ENCODE peak calls at places on chromosome 6, in seven cellular contexts. W is BJ, A is mucosa of descending colon, Q is ascending aorta, M is suprapubic skin, G is OCI-LY7, C is neural progenitor cell. L is an unnamed sample.

GRCh38 chr6:118905851-118906250 is 11.9 kb downstream of the ASF1A start:
- DNase-seq in W (no peak), A (no peak), Q (no peak), M (no peak), G (no peak), C (no peak), L (no peak)

GRCh38 chr6:170173416-170173990 is 117.4 kb downstream of the DLL1 start:
- DNase-seq in W (no peak), A (no peak), Q (peak), M (no peak), G (no peak), C (no peak), L (no peak)

GRCh38 chr6:158644227-158645063 is at the start of gene DYNLT1:
- DNase-seq in W (peak), A (peak), Q (peak), M (peak), G (peak), C (peak), L (peak)

GRCh38 chr6:14224359-14225103 is 107.0 kb downstream of the CD83 start:
- DNase-seq in W (no peak), A (no peak), Q (no peak), M (no peak), G (peak), C (no peak), L (no peak)

GRCh38 chr6:170160031-170160627 is 130.7 kb downstream of the DLL1 start:
- DNase-seq in W (no peak), A (no peak), Q (no peak), M (peak), G (peak), C (no peak), L (no peak)

GRCh38 chr6:131894735-131895424 is 56.3 kb downstream of the CCN2 start:
- DNase-seq in W (no peak), A (peak), Q (no peak), M (no peak), G (no peak), C (no peak), L (no peak)

GRCh38 chr6:129575378-129576118 is 134.4 kb downstream of the ARHGAP18 start:
- DNase-seq in W (peak), A (peak), Q (no peak), M (no peak), G (peak), C (peak), L (peak)

GRCh38 chr6:108105584-108105983 is 31.0 kb upstream of the OSTM1 start:
- DNase-seq in W (no peak), A (no peak), Q (no peak), M (no peak), G (no peak), C (no peak), L (no peak)

GRCh38 chr6:34073504-34073903 is 72.4 kb downstream of the GRM4 start:
- DNase-seq in W (no peak), A (no peak), Q (no peak), M (no peak), G (no peak), C (peak), L (no peak)

GRCh38 chr6:35457907-35458306 is 5.8 kb downstream of the FANCE start:
- DNase-seq in W (no peak), A (no peak), Q (no peak), M (no peak), G (no peak), C (no peak), L (no peak)

GRCh38 chr6:12229332-12229731 is 60.8 kb upstream of the EDN1 start:
- DNase-seq in W (no peak), A (no peak), Q (no peak), M (no peak), G (no peak), C (no peak), L (no peak)

GRCh38 chr6:170271771-170272314 is 19.0 kb downstream of the DLL1 start:
- DNase-seq in W (no peak), A (peak), Q (no peak), M (no peak), G (peak), C (no peak), L (no peak)

GRCh38 chr6:145028144-145028818 is 707.0 kb downstream of the EPM2A start:
- DNase-seq in W (no peak), A (peak), Q (no peak), M (no peak), G (peak), C (peak), L (no peak)

GRCh38 chr6:15274696-15275387 is 29.0 kb downstream of the JARID2 start:
- DNase-seq in W (no peak), A (no peak), Q (no peak), M (no peak), G (no peak), C (no peak), L (no peak)

GRCh38 chr6:55276745-55277627 is 50.3 kb upstream of the GFRAL start:
- DNase-seq in W (peak), A (peak), Q (no peak), M (no peak), G (peak), C (peak), L (peak)

GRCh38 chr6:9783567-9783966 is 631.3 kb downstream of the TFAP2A start:
- DNase-seq in W (no peak), A (no peak), Q (no peak), M (no peak), G (no peak), C (no peak), L (no peak)

GRCh38 chr6:98044168-98044567 is 761.2 kb upstream of the MMS22L start:
- DNase-seq in W (no peak), A (no peak), Q (no peak), M (no peak), G (no peak), C (no peak), L (no peak)

GRCh38 chr6:106025655-106026054 is 60.5 kb upstream of the PRDM1 start:
- DNase-seq in W (no peak), A (no peak), Q (no peak), M (no peak), G (no peak), C (no peak), L (no peak)

GRCh38 chr6:136464874-136465273 is 85.3 kb downstream of the MAP7 start:
- DNase-seq in W (no peak), A (no peak), Q (no peak), M (no peak), G (no peak), C (no peak), L (no peak)

GRCh38 chr6:37323568-37323967 is 30.2 kb upstream of the RNF8 start:
- DNase-seq in W (no peak), A (no peak), Q (no peak), M (no peak), G (no peak), C (no peak), L (no peak)

GRCh38 chr6:4488389-4488788 is 287.8 kb upstream of the CDYL start:
- DNase-seq in W (no peak), A (no peak), Q (no peak), M (no peak), G (no peak), C (no peak), L (no peak)

GRCh38 chr6:147154454-147154853 is 49.8 kb upstream of the STXBP5 start:
- DNase-seq in W (no peak), A (no peak), Q (no peak), M (no peak), G (no peak), C (no peak), L (no peak)

GRCh38 chr6:165181951-165182414 is 127.4 kb downstream of the C6orf118 start:
- DNase-seq in W (peak), A (no peak), Q (no peak), M (no peak), G (peak), C (no peak), L (no peak)

GRCh38 chr6:136012198-136012884 is 160.8 kb downstream of the PDE7B start:
- DNase-seq in W (no peak), A (no peak), Q (no peak), M (no peak), G (no peak), C (no peak), L (no peak)

GRCh38 chr6:76418657-76419217 is 346.3 kb upstream of the IMPG1 start:
- DNase-seq in W (no peak), A (no peak), Q (no peak), M (no peak), G (no peak), C (no peak), L (no peak)

GRCh38 chr6:15317934-15318902 is 72.3 kb downstream of the JARID2 start:
- DNase-seq in W (no peak), A (no peak), Q (no peak), M (no peak), G (no peak), C (peak), L (peak)

GRCh38 chr6:34276881-34277762 is 28.3 kb upstream of the SMIM29 start:
- DNase-seq in W (no peak), A (no peak), Q (peak), M (no peak), G (no peak), C (no peak), L (no peak)

GRCh38 chr6:4776493-4776966 is 326 bp downstream of the CDYL start:
- DNase-seq in W (no peak), A (peak), Q (peak), M (no peak), G (peak), C (peak), L (no peak)

GRCh38 chr6:15026832-15027231 is 219.0 kb upstream of the JARID2 start:
- DNase-seq in W (no peak), A (no peak), Q (no peak), M (no peak), G (no peak), C (no peak), L (peak)

GRCh38 chr6:106591111-106591825 is 38.0 kb downstream of the RTN4IP1 start:
- DNase-seq in W (peak), A (no peak), Q (no peak), M (no peak), G (no peak), C (no peak), L (peak)

GRCh38 chr6:144840619-144841018 is 555.5 kb downstream of the UTRN start:
- DNase-seq in W (no peak), A (no peak), Q (no peak), M (no peak), G (no peak), C (no peak), L (no peak)

GRCh38 chr6:119881416-119881815 is 531.9 kb upstream of the MAN1A1 start:
- DNase-seq in W (no peak), A (no peak), Q (no peak), M (no peak), G (no peak), C (no peak), L (no peak)

GRCh38 chr6:141956046-141956761 is 176.5 kb upstream of the GJE1 start:
- DNase-seq in W (no peak), A (no peak), Q (peak), M (no peak), G (no peak), C (no peak), L (no peak)

GRCh38 chr6:1263850-1264377 is 48.0 kb upstream of the FOXQ1 start:
- DNase-seq in W (no peak), A (no peak), Q (no peak), M (no peak), G (no peak), C (no peak), L (no peak)

GRCh38 chr6:1262704-1263038 is 49.2 kb upstream of the FOXQ1 start:
- DNase-seq in W (no peak), A (no peak), Q (no peak), M (no peak), G (no peak), C (no peak), L (no peak)

GRCh38 chr6:1266686-1267056 is 45.2 kb upstream of the FOXQ1 start:
- DNase-seq in W (no peak), A (no peak), Q (no peak), M (no peak), G (no peak), C (no peak), L (no peak)

GRCh38 chr6:1264619-1265445 is 47.1 kb upstream of the FOXQ1 start:
- DNase-seq in W (no peak), A (no peak), Q (no peak), M (no peak), G (no peak), C (no peak), L (no peak)

GRCh38 chr6:1263039-1263849 is 48.7 kb upstream of the FOXQ1 start:
- DNase-seq in W (no peak), A (no peak), Q (no peak), M (no peak), G (no peak), C (no peak), L (no peak)
- H3K4me3 ChIP-seq in W (no peak), A (no peak), Q (no peak), M (no peak), G (no peak), C (no peak), L (no peak)

GRCh38 chr6:166420351-166420750 is 37.6 kb upstream of the MPC1 start:
- DNase-seq in W (no peak), A (no peak), Q (no peak), M (no peak), G (no peak), C (no peak), L (no peak)
- TF ChIP-seq CTCF in W (no peak), A (no peak), Q (no peak), M (no peak), G (no peak), C (peak), L (peak)

GRCh38 chr6:40550096-40550731 is 37.0 kb downstream of the LRFN2 start:
- DNase-seq in W (no peak), A (peak), Q (no peak), M (no peak), G (peak), C (peak), L (peak)

GRCh38 chr6:40556023-40556422 is 31.1 kb downstream of the LRFN2 start:
- DNase-seq in W (no peak), A (no peak), Q (no peak), M (no peak), G (no peak), C (peak), L (no peak)

GRCh38 chr6:40551966-40552365 is 35.2 kb downstream of the LRFN2 start:
- DNase-seq in W (no peak), A (no peak), Q (no peak), M (no peak), G (no peak), C (no peak), L (no peak)

GRCh38 chr6:40555092-40555491 is 32.1 kb downstream of the LRFN2 start:
- DNase-seq in W (no peak), A (no peak), Q (no peak), M (no peak), G (no peak), C (no peak), L (no peak)

GRCh38 chr6:40552926-40553325 is 34.2 kb downstream of the LRFN2 start:
- DNase-seq in W (no peak), A (no peak), Q (no peak), M (no peak), G (no peak), C (no peak), L (no peak)
- H3K4me3 ChIP-seq in W (no peak), A (no peak), Q (no peak), M (no peak), G (no peak), C (no peak), L (no peak)

GRCh38 chr6:143176090-143177021 is 115.7 kb downstream of the AIG1 start:
- DNase-seq in W (peak), A (no peak), Q (no peak), M (no peak), G (no peak), C (no peak), L (peak)
- TF ChIP-seq CTCF in W (no peak), A (no peak), Q (no peak), M (no peak), G (peak), C (peak), L (peak)

GRCh38 chr6:137823826-137824501 is 43.1 kb upstream of the TNFAIP3 start:
- DNase-seq in W (peak), A (peak), Q (peak), M (peak), G (no peak), C (peak), L (peak)
- H3K4me3 ChIP-seq in W (no peak), A (no peak), Q (no peak), M (no peak), G (no peak), C (no peak), L (no peak)

DNA sequence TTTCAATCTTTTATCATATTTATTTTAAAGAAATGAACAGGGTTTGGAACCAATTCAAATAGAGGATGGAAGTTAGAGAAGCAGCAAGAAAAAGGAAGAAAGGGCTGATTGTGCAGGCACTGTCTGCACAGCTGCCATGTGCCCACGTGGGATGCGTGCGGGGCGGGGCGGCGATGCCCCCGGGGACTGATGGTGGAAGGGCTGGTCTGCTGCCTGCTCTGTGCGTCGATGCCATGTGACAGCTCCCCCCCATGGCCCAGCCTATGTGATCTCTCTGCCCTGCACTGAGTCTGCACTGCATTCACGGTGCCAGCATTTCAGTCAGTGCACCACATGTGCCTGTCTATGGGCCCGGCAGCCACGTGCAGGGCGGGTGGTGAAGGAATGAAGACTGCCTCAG is 96.4 kb downstream of the IRF4 start:
- DNase-seq in W (no peak), A (no peak), Q (no peak), M (no peak), G (no peak), C (no peak), L (no peak)
- TF ChIP-seq CTCF in W (no peak), A (no peak), Q (no peak), M (no peak), G (no peak), C (no peak), L (no peak)

GRCh38 chr6:21478411-21478810 is 115.1 kb upstream of the SOX4 start:
- DNase-seq in W (no peak), A (no peak), Q (no peak), M (no peak), G (no peak), C (no peak), L (no peak)
- H3K4me3 ChIP-seq in W (no peak), A (no peak), Q (no peak), M (no peak), G (no peak), C (no peak), L (no peak)